ENCODE peak calls at places on chromosomes 3 and 15, in nine cellular contexts. One of them, this sample, is unnamed.

GRCh38 chr3:133167340-133168024 is 129.3 kb downstream of the TMEM108 start:
- DNase-seq in NCI-H460: no peak
- DNase-seq in stimulated activated CD8-positive, alpha-beta memory T cell treated with anti-CD3 and anti-CD28 coated beads, Interleukin-4, amount 100 ng/mL, for 48 hours: no peak
- DNase-seq in HTR-8/SVneo: no peak
- DNase-seq in head of caudate nucleus: no peak
- DNase-seq in activated naive CD4-positive, alpha-beta T cell treated with anti-CD3 and anti-CD28 coated beads for 36 hours: no peak
- DNase-seq in EL: no peak
- DNase-seq in LoVo: no peak
- DNase-seq in activated CD4-positive, CD25-positive, alpha-beta regulatory T cell treated with anti-CD3 and anti-CD28 coated beads, Interleukin-2, amount 50 U/mL, for 72 hours: no peak
- DNase-seq in this sample: no peak

GRCh38 chr3:16912400-16913263 is 27.9 kb downstream of the PLCL2 start:
- DNase-seq in NCI-H460: no peak
- DNase-seq in stimulated activated CD8-positive, alpha-beta memory T cell treated with anti-CD3 and anti-CD28 coated beads, Interleukin-4, amount 100 ng/mL, for 48 hours: no peak
- DNase-seq in HTR-8/SVneo: no peak
- DNase-seq in head of caudate nucleus: no peak
- DNase-seq in activated naive CD4-positive, alpha-beta T cell treated with anti-CD3 and anti-CD28 coated beads for 36 hours: no peak
- DNase-seq in EL: no peak
- DNase-seq in LoVo: no peak
- DNase-seq in activated CD4-positive, CD25-positive, alpha-beta regulatory T cell treated with anti-CD3 and anti-CD28 coated beads, Interleukin-2, amount 50 U/mL, for 72 hours: no peak
- DNase-seq in this sample: no peak

GRCh38 chr3:100776736-100777135 is 67.4 kb downstream of the TFG start:
- DNase-seq in NCI-H460: no peak
- DNase-seq in stimulated activated CD8-positive, alpha-beta memory T cell treated with anti-CD3 and anti-CD28 coated beads, Interleukin-4, amount 100 ng/mL, for 48 hours: no peak
- DNase-seq in HTR-8/SVneo: no peak
- DNase-seq in head of caudate nucleus: no peak
- DNase-seq in activated naive CD4-positive, alpha-beta T cell treated with anti-CD3 and anti-CD28 coated beads for 36 hours: peak
- DNase-seq in EL: no peak
- DNase-seq in LoVo: no peak
- DNase-seq in activated CD4-positive, CD25-positive, alpha-beta regulatory T cell treated with anti-CD3 and anti-CD28 coated beads, Interleukin-2, amount 50 U/mL, for 72 hours: no peak
- DNase-seq in this sample: no peak

GRCh38 chr3:185701891-185702563 is 115.9 kb downstream of the SENP2 start:
- DNase-seq in NCI-H460: no peak
- DNase-seq in stimulated activated CD8-positive, alpha-beta memory T cell treated with anti-CD3 and anti-CD28 coated beads, Interleukin-4, amount 100 ng/mL, for 48 hours: no peak
- DNase-seq in HTR-8/SVneo: no peak
- DNase-seq in head of caudate nucleus: no peak
- DNase-seq in activated naive CD4-positive, alpha-beta T cell treated with anti-CD3 and anti-CD28 coated beads for 36 hours: no peak
- DNase-seq in EL: no peak
- DNase-seq in LoVo: no peak
- DNase-seq in activated CD4-positive, CD25-positive, alpha-beta regulatory T cell treated with anti-CD3 and anti-CD28 coated beads, Interleukin-2, amount 50 U/mL, for 72 hours: no peak
- DNase-seq in this sample: no peak

GRCh38 chr3:12584091-12584490 is 27.2 kb downstream of the MKRN2 start:
- DNase-seq in NCI-H460: no peak
- DNase-seq in stimulated activated CD8-positive, alpha-beta memory T cell treated with anti-CD3 and anti-CD28 coated beads, Interleukin-4, amount 100 ng/mL, for 48 hours: no peak
- DNase-seq in HTR-8/SVneo: no peak
- DNase-seq in head of caudate nucleus: no peak
- DNase-seq in activated naive CD4-positive, alpha-beta T cell treated with anti-CD3 and anti-CD28 coated beads for 36 hours: no peak
- DNase-seq in EL: no peak
- DNase-seq in LoVo: no peak
- DNase-seq in activated CD4-positive, CD25-positive, alpha-beta regulatory T cell treated with anti-CD3 and anti-CD28 coated beads, Interleukin-2, amount 50 U/mL, for 72 hours: no peak
- DNase-seq in this sample: no peak

GRCh38 chr15:88913017-88913849 is at the start of gene MFGE8:
- DNase-seq in NCI-H460: peak
- DNase-seq in stimulated activated CD8-positive, alpha-beta memory T cell treated with anti-CD3 and anti-CD28 coated beads, Interleukin-4, amount 100 ng/mL, for 48 hours: peak
- DNase-seq in HTR-8/SVneo: peak
- DNase-seq in head of caudate nucleus: peak
- DNase-seq in activated naive CD4-positive, alpha-beta T cell treated with anti-CD3 and anti-CD28 coated beads for 36 hours: peak
- DNase-seq in EL: peak
- DNase-seq in LoVo: peak
- DNase-seq in activated CD4-positive, CD25-positive, alpha-beta regulatory T cell treated with anti-CD3 and anti-CD28 coated beads, Interleukin-2, amount 50 U/mL, for 72 hours: peak
- DNase-seq in this sample: peak

GRCh38 chr15:72437650-72438316 is 36.3 kb upstream of the ARIH1 start:
- DNase-seq in NCI-H460: no peak
- DNase-seq in stimulated activated CD8-positive, alpha-beta memory T cell treated with anti-CD3 and anti-CD28 coated beads, Interleukin-4, amount 100 ng/mL, for 48 hours: no peak
- DNase-seq in HTR-8/SVneo: no peak
- DNase-seq in head of caudate nucleus: no peak
- DNase-seq in activated naive CD4-positive, alpha-beta T cell treated with anti-CD3 and anti-CD28 coated beads for 36 hours: no peak
- DNase-seq in EL: no peak
- DNase-seq in LoVo: no peak
- DNase-seq in activated CD4-positive, CD25-positive, alpha-beta regulatory T cell treated with anti-CD3 and anti-CD28 coated beads, Interleukin-2, amount 50 U/mL, for 72 hours: no peak
- DNase-seq in this sample: no peak

GRCh38 chr3:141427764-141428163 is 59.1 kb upstream of the RASA2 start:
- DNase-seq in NCI-H460: no peak
- DNase-seq in stimulated activated CD8-positive, alpha-beta memory T cell treated with anti-CD3 and anti-CD28 coated beads, Interleukin-4, amount 100 ng/mL, for 48 hours: no peak
- DNase-seq in HTR-8/SVneo: no peak
- DNase-seq in head of caudate nucleus: no peak
- DNase-seq in activated naive CD4-positive, alpha-beta T cell treated with anti-CD3 and anti-CD28 coated beads for 36 hours: no peak
- DNase-seq in EL: no peak
- DNase-seq in LoVo: no peak
- DNase-seq in activated CD4-positive, CD25-positive, alpha-beta regulatory T cell treated with anti-CD3 and anti-CD28 coated beads, Interleukin-2, amount 50 U/mL, for 72 hours: no peak
- DNase-seq in this sample: no peak

GRCh38 chr15:95347846-95348245 is 982.7 kb upstream of the NR2F2 start:
- DNase-seq in NCI-H460: no peak
- DNase-seq in stimulated activated CD8-positive, alpha-beta memory T cell treated with anti-CD3 and anti-CD28 coated beads, Interleukin-4, amount 100 ng/mL, for 48 hours: peak
- DNase-seq in HTR-8/SVneo: no peak
- DNase-seq in head of caudate nucleus: no peak
- DNase-seq in activated naive CD4-positive, alpha-beta T cell treated with anti-CD3 and anti-CD28 coated beads for 36 hours: no peak
- DNase-seq in EL: peak
- DNase-seq in LoVo: no peak
- DNase-seq in activated CD4-positive, CD25-positive, alpha-beta regulatory T cell treated with anti-CD3 and anti-CD28 coated beads, Interleukin-2, amount 50 U/mL, for 72 hours: no peak
- DNase-seq in this sample: no peak

GRCh38 chr3:175312766-175313165 is 453.6 kb downstream of the NAALADL2 start:
- DNase-seq in NCI-H460: no peak
- DNase-seq in stimulated activated CD8-positive, alpha-beta memory T cell treated with anti-CD3 and anti-CD28 coated beads, Interleukin-4, amount 100 ng/mL, for 48 hours: no peak
- DNase-seq in HTR-8/SVneo: no peak
- DNase-seq in head of caudate nucleus: no peak
- DNase-seq in activated naive CD4-positive, alpha-beta T cell treated with anti-CD3 and anti-CD28 coated beads for 36 hours: no peak
- DNase-seq in EL: no peak
- DNase-seq in LoVo: no peak
- DNase-seq in activated CD4-positive, CD25-positive, alpha-beta regulatory T cell treated with anti-CD3 and anti-CD28 coated beads, Interleukin-2, amount 50 U/mL, for 72 hours: no peak
- DNase-seq in this sample: no peak

GRCh38 chr15:64813075-64813474 is 12.4 kb downstream of the PIF1 start:
- DNase-seq in NCI-H460: no peak
- DNase-seq in stimulated activated CD8-positive, alpha-beta memory T cell treated with anti-CD3 and anti-CD28 coated beads, Interleukin-4, amount 100 ng/mL, for 48 hours: no peak
- DNase-seq in HTR-8/SVneo: peak
- DNase-seq in head of caudate nucleus: no peak
- DNase-seq in activated naive CD4-positive, alpha-beta T cell treated with anti-CD3 and anti-CD28 coated beads for 36 hours: no peak
- DNase-seq in EL: peak
- DNase-seq in LoVo: peak
- DNase-seq in activated CD4-positive, CD25-positive, alpha-beta regulatory T cell treated with anti-CD3 and anti-CD28 coated beads, Interleukin-2, amount 50 U/mL, for 72 hours: no peak
- DNase-seq in this sample: no peak

GRCh38 chr3:136632625-136633081 is 119.5 kb downstream of the STAG1 start:
- DNase-seq in NCI-H460: no peak
- DNase-seq in stimulated activated CD8-positive, alpha-beta memory T cell treated with anti-CD3 and anti-CD28 coated beads, Interleukin-4, amount 100 ng/mL, for 48 hours: no peak
- DNase-seq in HTR-8/SVneo: peak
- DNase-seq in head of caudate nucleus: no peak
- DNase-seq in activated naive CD4-positive, alpha-beta T cell treated with anti-CD3 and anti-CD28 coated beads for 36 hours: no peak
- DNase-seq in EL: peak
- DNase-seq in LoVo: no peak
- DNase-seq in activated CD4-positive, CD25-positive, alpha-beta regulatory T cell treated with anti-CD3 and anti-CD28 coated beads, Interleukin-2, amount 50 U/mL, for 72 hours: no peak
- DNase-seq in this sample: peak

GRCh38 chr3:31943041-31943440 is 38.0 kb downstream of the OSBPL10 start:
- DNase-seq in NCI-H460: no peak
- DNase-seq in stimulated activated CD8-positive, alpha-beta memory T cell treated with anti-CD3 and anti-CD28 coated beads, Interleukin-4, amount 100 ng/mL, for 48 hours: no peak
- DNase-seq in HTR-8/SVneo: no peak
- DNase-seq in head of caudate nucleus: no peak
- DNase-seq in activated naive CD4-positive, alpha-beta T cell treated with anti-CD3 and anti-CD28 coated beads for 36 hours: no peak
- DNase-seq in EL: no peak
- DNase-seq in LoVo: no peak
- DNase-seq in activated CD4-positive, CD25-positive, alpha-beta regulatory T cell treated with anti-CD3 and anti-CD28 coated beads, Interleukin-2, amount 50 U/mL, for 72 hours: no peak
- DNase-seq in this sample: no peak

GRCh38 chr3:108342829-108343478 is 46.6 kb downstream of the HHLA2 start:
- DNase-seq in NCI-H460: no peak
- DNase-seq in stimulated activated CD8-positive, alpha-beta memory T cell treated with anti-CD3 and anti-CD28 coated beads, Interleukin-4, amount 100 ng/mL, for 48 hours: no peak
- DNase-seq in HTR-8/SVneo: no peak
- DNase-seq in head of caudate nucleus: no peak
- DNase-seq in activated naive CD4-positive, alpha-beta T cell treated with anti-CD3 and anti-CD28 coated beads for 36 hours: no peak
- DNase-seq in EL: no peak
- DNase-seq in LoVo: no peak
- DNase-seq in activated CD4-positive, CD25-positive, alpha-beta regulatory T cell treated with anti-CD3 and anti-CD28 coated beads, Interleukin-2, amount 50 U/mL, for 72 hours: no peak
- DNase-seq in this sample: peak